ENCODE peak calls at places on chromosomes 5 and 9, in five cellular contexts. G is GM12878, Z is Panc1, L is K562, R is A549. X is an unnamed sample.

GRCh38 chr9:32378496-32378895 is 5.9 kb upstream of the ACO1 start:
- DNase-seq in L (peak; percentile 41), G (peak; percentile 40), R (peak; percentile 64), Z (peak; percentile 52), X (peak; percentile 71)

GRCh38 chr9:133371261-133371711 is 4.6 kb downstream of the SURF4 start:
- DNase-seq in G (no peak), Z (no peak), R (no peak), L (peak; percentile 45), X (no peak)

GRCh38 chr5:76084496-76085285 is 1.5 kb downstream of the SV2C start:
- DNase-seq in L (no peak), R (no peak), Z (no peak), G (no peak), X (no peak)

GRCh38 chr5:181205735-181206401 is 872 bp upstream of the TRIM7 start:
- DNase-seq in L (no peak), G (no peak), R (no peak), Z (no peak), X (no peak)

GRCh38 chr5:93151121-93151520 is 429.9 kb downstream of the NR2F1-AS1 start:
- DNase-seq in Z (no peak), L (no peak), R (no peak), G (no peak), X (no peak)

GRCh38 chr5:175652741-175653663 is 4.9 kb upstream of the HRH2 start:
- DNase-seq in L (no peak), Z (no peak), G (no peak), R (no peak), X (no peak)

GRCh38 chr9:38022203-38022602 is 46.8 kb downstream of the SHB start:
- DNase-seq in R (no peak), L (no peak), Z (no peak), G (no peak), X (no peak)

GRCh38 chr5:67063791-67064190 is 132.8 kb downstream of the CD180 start:
- DNase-seq in G (no peak), R (no peak), L (no peak), Z (no peak), X (no peak)

GRCh38 chr5:75051217-75051751 is 1.1 kb downstream of the GCNT4 start:
- DNase-seq in R (no peak), L (no peak), Z (no peak), G (no peak), X (no peak)

GRCh38 chr9:88980732-88981336 is 10.4 kb upstream of the S1PR3 start:
- DNase-seq in R (no peak), L (no peak), Z (no peak), G (no peak), X (no peak)

GRCh38 chr5:82160948-82161347 is 117.2 kb downstream of the RPS23 start:
- DNase-seq in G (no peak), Z (no peak), R (no peak), L (no peak), X (no peak)

GRCh38 chr9:20462410-20462809 is 159.9 kb downstream of the MLLT3 start:
- DNase-seq in R (no peak), G (no peak), L (no peak), Z (no peak), X (no peak)

GRCh38 chr5:56094579-56095361 is 100.0 kb upstream of the IL6ST start:
- DNase-seq in L (no peak), Z (no peak), R (no peak), G (no peak), X (no peak)

GRCh38 chr9:6552033-6552737 is 93.3 kb downstream of the GLDC start:
- DNase-seq in R (no peak), Z (no peak), L (no peak), G (no peak), X (no peak)

GRCh38 chr9:97759611-97760288 is 62.6 kb upstream of the XPA start:
- DNase-seq in G (no peak), Z (no peak), R (peak; percentile 11), L (no peak), X (no peak)

GRCh38 chr5:40486437-40487270 is 193.1 kb upstream of the PTGER4 start:
- DNase-seq in L (no peak), Z (no peak), G (peak; percentile 82), R (no peak), X (no peak)

GRCh38 chr5:150081541-150082283 is 4.6 kb downstream of the CSF1R start:
- DNase-seq in Z (no peak), G (no peak), R (no peak), L (no peak), X (no peak)

GRCh38 chr9:92947268-92948031 is at the start of gene FGD3:
- DNase-seq in Z (no peak), G (no peak), R (peak; percentile 37), L (no peak), X (no peak)
- TF ChIP-seq REST in Z (no peak), G (no peak), R (no peak), L (no peak), X (no peak)

DNA sequence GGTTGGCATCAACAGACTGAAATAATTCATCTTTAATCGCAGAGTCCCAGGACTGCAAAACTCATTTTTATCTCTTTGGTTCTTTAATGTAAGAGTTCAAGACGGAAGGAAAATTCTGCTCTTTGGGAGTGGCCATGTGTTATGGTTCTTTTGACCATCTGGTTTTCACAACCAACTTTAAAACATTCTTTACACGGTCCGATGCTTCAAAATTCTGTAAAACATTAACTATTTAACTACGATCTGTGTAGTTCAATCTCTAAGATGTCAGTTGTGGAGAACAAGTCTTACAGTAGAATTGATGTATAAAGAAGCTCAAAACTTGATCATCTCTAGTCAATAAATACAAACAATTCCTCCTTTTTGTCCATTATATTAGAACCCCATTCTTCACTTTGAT is 83.0 kb downstream of the CMYA5 start:
- DNase-seq in G (no peak), L (no peak), Z (no peak), R (no peak), X (no peak)
- H3K9me3 ChIP-seq in G (no peaks in the 10 kb centered on the region), L (peaks cover 6% of the 10 kb centered on the region), Z (no peaks in the 10 kb centered on the region), R (peaks cover 8% of the 10 kb centered on the region), X (no peaks in the 10 kb centered on the region)

GRCh38 chr9:2545881-2546490 is 75.6 kb upstream of the VLDLR start:
- DNase-seq in Z (no peak), R (no peak), G (no peak), L (no peak), X (no peak)
- TF ChIP-seq REST in Z (no peak), R (no peak), G (no peak), L (no peak), X (no peak)

DNA sequence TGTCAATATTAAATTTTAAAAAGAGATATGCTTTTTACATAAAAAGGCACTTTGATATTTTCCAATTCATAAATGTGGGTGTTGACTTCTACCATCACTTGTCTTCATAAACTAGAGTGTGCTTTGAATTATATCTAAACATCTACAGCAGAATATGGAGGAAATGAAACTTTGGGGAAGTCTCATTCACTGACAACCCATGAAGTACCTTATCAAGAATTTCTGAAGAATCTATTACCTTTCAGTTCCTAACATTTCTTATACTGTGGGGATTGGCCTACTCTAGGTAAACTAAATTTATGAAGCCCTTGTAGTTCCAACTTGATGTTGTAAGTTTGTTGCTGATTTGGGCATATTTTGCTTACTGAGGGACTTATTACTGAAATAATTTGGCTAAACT is 81.9 kb downstream of the EMB start:
- DNase-seq in L (no peak), Z (no peak), G (no peak), R (no peak), X (no peak)
- H3K9me3 ChIP-seq in L (no peaks in the 10 kb centered on the region), Z (no peaks in the 10 kb centered on the region), G (no peaks in the 10 kb centered on the region), R (no peaks in the 10 kb centered on the region), X (no peaks in the 10 kb centered on the region)